ENCODE peak calls at places on chromosomes 5 and 9, in six cellular contexts. O is lower lobe of right lung, A is left ventricle myocardium inferior, G is tibial artery, W is Peyer's patch, Z is ovary. B is an unnamed sample. For H3K4me1, the result is how much of the 10 kb centered on the place peaks cover.

GRCh38 chr9:124355032-124355940 is 60.0 kb downstream of the PSMB7 start:
- DNase-seq in O (no peak), A (no peak), G (no peak), W (no peak), Z (no peak), B (no peak)

GRCh38 chr5:128015978-128016377 is 67.6 kb upstream of the SLC12A2 start:
- DNase-seq in O (no peak), A (no peak), G (no peak), W (no peak), Z (no peak), B (no peak)

GRCh38 chr9:124437086-124437485 is 13.2 kb upstream of the ADGRD2 start:
- DNase-seq in O (no peak), A (no peak), G (peak), W (no peak), Z (no peak), B (no peak)

GRCh38 chr9:91943876-91944470 is 6.1 kb downstream of the ROR2 start:
- DNase-seq in O (no peak), A (no peak), G (no peak), W (peak), Z (no peak), B (no peak)

GRCh38 chr5:52738095-52738506 is 49.6 kb upstream of the ITGA1 start:
- DNase-seq in O (no peak), A (no peak), G (no peak), W (no peak), Z (no peak), B (peak)

GRCh38 chr5:94618029-94618492 is 343 bp downstream of the KIAA0825 start:
- DNase-seq in O (peak), A (peak), G (peak), W (peak), Z (peak), B (peak)

GRCh38 chr5:153782589-153783238 is 256.0 kb downstream of the FAM114A2 start:
- DNase-seq in O (no peak), A (no peak), G (no peak), W (no peak), Z (no peak), B (no peak)

GRCh38 chr9:82512724-82513123 is 524.2 kb downstream of the SPATA31D1 start:
- DNase-seq in O (no peak), A (no peak), G (no peak), W (no peak), Z (no peak), B (no peak)

GRCh38 chr5:115209279-115209678 is 39.6 kb upstream of the TRIM36 start:
- DNase-seq in O (no peak), A (no peak), G (no peak), W (peak), Z (no peak), B (no peak)

GRCh38 chr5:56406221-56406620 is 173.1 kb upstream of the ANKRD55 start:
- DNase-seq in O (no peak), A (no peak), G (no peak), W (no peak), Z (no peak), B (no peak)

GRCh38 chr5:10275460-10275859 is 25.4 kb downstream of the CCT5 start:
- DNase-seq in O (no peak), A (no peak), G (no peak), W (no peak), Z (no peak), B (no peak)

GRCh38 chr5:129905467-129906176 is 1.4 kb downstream of the CHSY3 start:
- DNase-seq in O (peak), A (no peak), G (peak), W (no peak), Z (no peak), B (no peak)

GRCh38 chr5:158463188-158463587 is 604.2 kb upstream of the CLINT1 start:
- DNase-seq in O (no peak), A (no peak), G (no peak), W (no peak), Z (no peak), B (no peak)

GRCh38 chr5:7978991-7979390 is 110.0 kb downstream of the MTRR start:
- DNase-seq in O (no peak), A (no peak), G (no peak), W (no peak), Z (no peak), B (no peak)

GRCh38 chr9:91676042-91676441 is 252.4 kb upstream of the NFIL3 start:
- DNase-seq in O (no peak), A (no peak), G (no peak), W (no peak), Z (no peak), B (no peak)

GRCh38 chr5:14687023-14687665 is 22.6 kb downstream of the OTULIN start:
- DNase-seq in O (no peak), A (peak), G (no peak), W (no peak), Z (no peak), B (no peak)

GRCh38 chr9:31597977-31598376 is 786.5 kb upstream of the ACO1 start:
- DNase-seq in O (no peak), A (no peak), G (no peak), W (no peak), Z (no peak), B (no peak)

GRCh38 chr5:168747987-168748777 is 169.0 kb upstream of the PANK3 start:
- DNase-seq in O (peak), A (peak), G (peak), W (peak), Z (no peak), B (peak)

GRCh38 chr5:143101134-143101533 is 302.4 kb downstream of the NR3C1 start:
- DNase-seq in O (no peak), A (no peak), G (no peak), W (no peak), Z (no peak), B (no peak)

GRCh38 chr5:97666767-97667166 is 483.7 kb upstream of the RIOK2 start:
- DNase-seq in O (no peak), A (no peak), G (no peak), W (no peak), Z (no peak), B (no peak)

GRCh38 chr9:33695856-33696255 is 99.5 kb upstream of the PRSS3 start:
- DNase-seq in O (no peak), A (no peak), G (no peak), W (no peak), Z (no peak), B (no peak)

GRCh38 chr9:98255064-98255577 is 328 bp downstream of the TBC1D2 start:
- DNase-seq in O (peak), A (no peak), G (no peak), W (no peak), Z (peak), B (no peak)

GRCh38 chr5:171426680-171427079 is 7.2 kb downstream of the FGF18 start:
- DNase-seq in O (no peak), A (no peak), G (peak), W (peak), Z (no peak), B (no peak)

GRCh38 chr5:10352404-10353240 is 873 bp upstream of the MARCHF6 start:
- DNase-seq in O (no peak), A (no peak), G (peak), W (no peak), Z (no peak), B (no peak)

GRCh38 chr9:2053883-2054845 is 39.0 kb downstream of the SMARCA2 start:
- DNase-seq in O (no peak), A (no peak), G (peak), W (peak), Z (no peak), B (no peak)

GRCh38 chr5:44943637-44944036 is 134.9 kb downstream of the MRPS30 start:
- DNase-seq in O (no peak), A (no peak), G (no peak), W (no peak), Z (no peak), B (no peak)

GRCh38 chr9:108444400-108445358 is 411.1 kb downstream of the ACTL7B start:
- DNase-seq in O (no peak), A (no peak), G (no peak), W (no peak), Z (no peak), B (no peak)

GRCh38 chr5:174045470-174046025 is at the start of gene NSG2:
- DNase-seq in O (peak), A (peak), G (no peak), W (peak), Z (peak), B (peak)

GRCh38 chr9:137665697-137666504 is 47.1 kb downstream of the EHMT1 start:
- DNase-seq in O (no peak), A (no peak), G (no peak), W (peak), Z (peak), B (no peak)

GRCh38 chr5:5025774-5026406 is 114.2 kb upstream of the ADAMTS16 start:
- DNase-seq in O (no peak), A (no peak), G (no peak), W (no peak), Z (no peak), B (peak)

GRCh38 chr9:130688070-130688469 is 5.5 kb upstream of the EXOSC2 start:
- DNase-seq in O (no peak), A (no peak), G (no peak), W (no peak), Z (no peak), B (no peak)

GRCh38 chr5:78888580-78889187 is 96.4 kb downstream of the ARSB start:
- DNase-seq in O (peak), A (peak), G (no peak), W (peak), Z (peak), B (peak)

GRCh38 chr9:134215395-134215708 is 51.0 kb upstream of the RNU6ATAC start:
- DNase-seq in O (no peak), A (no peak), G (no peak), W (no peak), Z (no peak), B (no peak)

GRCh38 chr9:5532301-5532700 is 22.0 kb downstream of the PDCD1LG2 start:
- DNase-seq in O (no peak), A (no peak), G (no peak), W (no peak), Z (no peak), B (no peak)
- H3K4me1 ChIP-seq in O (under half), A (under half), G (under half), W (under half), Z (under half), B (under half)

GRCh38 chr5:38466444-38467189 is 89.8 kb downstream of the LIFR start:
- DNase-seq in O (peak), A (peak), G (peak), W (peak), Z (peak), B (no peak)

GRCh38 chr5:38467353-38468040 is 88.9 kb downstream of the LIFR start:
- DNase-seq in O (no peak), A (peak), G (peak), W (no peak), Z (peak), B (no peak)

GRCh38 chr5:38463634-38464521 is 92.6 kb downstream of the LIFR start:
- DNase-seq in O (no peak), A (no peak), G (no peak), W (no peak), Z (peak), B (no peak)

GRCh38 chr5:38465045-38465444 is 91.4 kb downstream of the LIFR start:
- DNase-seq in O (no peak), A (no peak), G (no peak), W (no peak), Z (no peak), B (no peak)

DNA sequence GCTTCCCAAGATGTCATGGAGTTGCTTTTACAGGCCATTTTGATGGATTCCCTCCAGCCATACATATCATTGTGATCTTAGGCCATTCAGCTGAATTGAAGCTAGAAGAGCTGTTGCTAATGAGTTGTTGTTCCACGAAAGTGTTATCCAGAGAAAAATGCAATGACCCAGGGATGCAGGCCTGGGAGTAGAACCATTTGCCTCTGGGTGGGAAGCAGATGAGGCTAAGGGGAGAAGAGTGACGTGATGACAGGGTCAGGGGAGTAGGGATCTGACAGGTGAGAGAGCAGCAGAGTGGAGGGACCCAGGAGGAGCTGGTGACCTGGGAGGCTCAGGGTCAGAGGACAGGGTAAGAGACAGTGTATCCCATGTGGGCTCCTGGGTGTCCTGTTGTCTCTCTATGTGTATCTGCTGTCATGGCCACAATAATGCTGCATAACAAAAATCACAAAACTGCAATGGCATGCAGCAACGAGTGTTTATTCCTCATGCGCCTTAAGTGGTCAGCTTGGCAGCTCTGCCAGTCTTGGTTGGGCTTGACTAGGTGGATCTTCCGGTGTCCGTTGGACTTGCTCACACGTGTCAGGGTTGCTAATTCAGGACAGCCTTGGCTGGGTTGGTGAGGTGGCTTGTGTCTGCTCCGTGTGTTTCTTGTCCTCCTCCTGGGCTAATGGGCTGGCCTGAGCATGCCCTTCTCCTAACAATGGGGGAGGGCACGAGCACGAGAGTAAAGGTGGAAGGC is 90.6 kb downstream of the LIFR start:
- DNase-seq in O (no peak), A (no peak), G (no peak), W (no peak), Z (no peak), B (no peak)
- H3K4me1 ChIP-seq in O (under half), A (half or more), G (half or more), W (under half), Z (under half), B (under half)

GRCh38 chr5:175737481-175737880 is 79.6 kb downstream of the HRH2 start:
- DNase-seq in O (no peak), A (no peak), G (peak), W (no peak), Z (no peak), B (no peak)
- H3K4me1 ChIP-seq in O (under half), A (under half), G (under half), W (under half), Z (under half), B (under half)

GRCh38 chr5:112065818-112066217 is 308.8 kb upstream of the NREP start:
- DNase-seq in O (no peak), A (no peak), G (no peak), W (no peak), Z (no peak), B (no peak)

GRCh38 chr5:112059601-112060135 is 302.7 kb upstream of the NREP start:
- DNase-seq in O (no peak), A (no peak), G (no peak), W (no peak), Z (no peak), B (no peak)

GRCh38 chr5:112064956-112065355 is 308.0 kb upstream of the NREP start:
- DNase-seq in O (no peak), A (no peak), G (no peak), W (no peak), Z (no peak), B (no peak)

GRCh38 chr5:112063191-112063590 is 306.2 kb upstream of the NREP start:
- DNase-seq in O (no peak), A (no peak), G (no peak), W (no peak), Z (no peak), B (no peak)

GRCh38 chr5:112063878-112064615 is 307.1 kb upstream of the NREP start:
- DNase-seq in O (no peak), A (no peak), G (no peak), W (no peak), Z (no peak), B (peak)
- H3K4me1 ChIP-seq in O (under half), A (under half), G (under half), W (under half), Z (under half), B (under half)